ENCODE peak calls at places on chromosomes 3 and 15, in eight cellular contexts. A, R, V, F, P, Y, N and G are unnamed samples. For H3K4me1 and H3K9me3, the result is how much of the 10 kb centered on the place peaks cover.

GRCh38 chr15:100829457-100829856 is 50.2 kb upstream of the ALDH1A3 start:
- DNase-seq in A (no peak), R (no peak), V (no peak), F (no peak), P (no peak), Y (no peak), N (no peak), G (no peak)

GRCh38 chr3:159536876-159537275 is 451.8 kb upstream of the IL12A start:
- DNase-seq in A (no peak), R (no peak), V (no peak), F (no peak), P (no peak), Y (no peak), N (no peak), G (no peak)

GRCh38 chr3:48202691-48203090 is 14.5 kb upstream of the CDC25A start:
- DNase-seq in A (no peak), R (no peak), V (no peak), F (no peak), P (no peak), Y (no peak), N (no peak), G (no peak)

GRCh38 chr3:169104972-169105371 is 558.5 kb downstream of the MECOM start:
- DNase-seq in A (no peak), R (peak), V (peak), F (no peak), P (peak), Y (no peak), N (no peak), G (no peak)

GRCh38 chr15:31528846-31529245 is 202.2 kb downstream of the KLF13 start:
- DNase-seq in A (no peak), R (no peak), V (no peak), F (no peak), P (no peak), Y (no peak), N (no peak), G (no peak)

GRCh38 chr3:14235003-14235876 is 56.6 kb downstream of the LSM3 start:
- DNase-seq in A (peak), R (no peak), V (no peak), F (no peak), P (no peak), Y (no peak), N (no peak), G (no peak)

GRCh38 chr3:182393151-182393550 is 400.2 kb upstream of the ATP11B start:
- DNase-seq in A (no peak), R (no peak), V (no peak), F (no peak), P (no peak), Y (no peak), N (no peak), G (no peak)

GRCh38 chr3:185778821-185779220 is 46.0 kb downstream of the IGF2BP2 start:
- DNase-seq in A (no peak), R (no peak), V (no peak), F (no peak), P (no peak), Y (no peak), N (no peak), G (no peak)

GRCh38 chr3:139455855-139456254 is 20.5 kb downstream of the RBP2 start:
- DNase-seq in A (no peak), R (no peak), V (peak), F (no peak), P (peak), Y (peak), N (no peak), G (no peak)

GRCh38 chr15:101276501-101277037 is 716 bp downstream of the SELENOS start:
- DNase-seq in A (no peak), R (no peak), V (peak), F (no peak), P (peak), Y (no peak), N (no peak), G (no peak)

GRCh38 chr3:87350367-87351199 is 74.2 kb upstream of the POU1F1 start:
- DNase-seq in A (peak), R (peak), V (peak), F (no peak), P (peak), Y (peak), N (no peak), G (no peak)

GRCh38 chr15:33324609-33325008 is 13.8 kb downstream of the RYR3 start:
- DNase-seq in A (no peak), R (no peak), V (no peak), F (no peak), P (no peak), Y (no peak), N (no peak), G (no peak)

GRCh38 chr3:54232618-54233017 is 110.3 kb downstream of the CACNA2D3 start:
- DNase-seq in A (peak), R (no peak), V (no peak), F (no peak), P (no peak), Y (no peak), N (no peak), G (no peak)

GRCh38 chr15:70098461-70099166 is 897 bp upstream of the TLE3 start:
- DNase-seq in A (peak), R (peak), V (peak), F (peak), P (peak), Y (peak), N (no peak), G (peak)

GRCh38 chr15:74808073-74808839 is 4.4 kb upstream of the LMAN1L start:
- DNase-seq in A (peak), R (no peak), V (no peak), F (no peak), P (no peak), Y (no peak), N (no peak), G (no peak)

GRCh38 chr3:122773856-122774535 is 19.6 kb downstream of the HSPBAP1 start:
- DNase-seq in A (no peak), R (no peak), V (no peak), F (no peak), P (no peak), Y (no peak), N (no peak), G (no peak)

GRCh38 chr15:96398769-96399168 is 68.3 kb downstream of the NR2F2 start:
- DNase-seq in A (no peak), R (no peak), V (no peak), F (no peak), P (no peak), Y (no peak), N (no peak), G (no peak)

GRCh38 chr15:75696303-75696657 is 16.4 kb downstream of the CSPG4 start:
- DNase-seq in A (no peak), R (no peak), V (no peak), F (peak), P (no peak), Y (no peak), N (no peak), G (peak)

GRCh38 chr3:31225923-31226322 is 306.8 kb upstream of the STT3B start:
- DNase-seq in A (no peak), R (no peak), V (no peak), F (no peak), P (no peak), Y (no peak), N (no peak), G (no peak)

GRCh38 chr3:31227152-31227581 is 305.6 kb upstream of the STT3B start:
- DNase-seq in A (no peak), R (no peak), V (no peak), F (no peak), P (no peak), Y (no peak), N (no peak), G (no peak)

GRCh38 chr3:31226331-31226730 is 306.4 kb upstream of the STT3B start:
- DNase-seq in A (no peak), R (no peak), V (no peak), F (no peak), P (no peak), Y (no peak), N (no peak), G (no peak)

GRCh38 chr3:31223278-31223677 is 309.4 kb upstream of the STT3B start:
- DNase-seq in A (no peak), R (no peak), V (no peak), F (no peak), P (no peak), Y (no peak), N (no peak), G (no peak)

GRCh38 chr3:31224936-31225335 is 307.8 kb upstream of the STT3B start:
- DNase-seq in A (no peak), R (no peak), V (no peak), F (no peak), P (no peak), Y (no peak), N (no peak), G (no peak)
- H3K4me1 ChIP-seq in A (under half), R (under half), V (under half), F (under half), P (under half), Y (under half), N (under half), G (under half)

DNA sequence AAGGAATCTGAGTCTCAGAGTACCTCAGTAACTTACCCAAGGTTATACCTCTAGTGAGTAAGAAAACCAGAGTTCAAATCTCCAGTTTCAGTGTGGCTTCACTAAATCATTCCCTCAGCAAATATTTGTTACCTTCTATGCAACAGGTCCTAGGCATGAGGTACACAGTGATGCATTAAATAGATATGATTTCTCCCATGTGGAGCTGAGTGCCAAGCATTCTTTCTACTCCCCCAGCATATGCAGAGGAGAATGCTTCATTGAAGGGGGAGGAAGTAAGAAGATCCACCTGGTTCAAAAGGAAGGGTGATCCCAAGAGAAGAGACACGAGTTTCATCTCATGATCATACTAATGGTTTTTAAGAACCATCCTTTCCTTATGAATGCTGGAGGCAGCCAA is 6.8 kb upstream of the MTHFS start:
- DNase-seq in A (no peak), R (no peak), V (no peak), F (no peak), P (no peak), Y (no peak), N (no peak), G (no peak)
- H3K9me3 ChIP-seq in A (under half), R (under half), V (under half), F (under half), P (under half), Y (under half), N (under half), G (under half)

GRCh38 chr3:127173516-127174166 is 19.3 kb upstream of the PRR23E start:
- DNase-seq in A (no peak), R (no peak), V (no peak), F (no peak), P (no peak), Y (no peak), N (no peak), G (no peak)
- H3K27ac ChIP-seq in A (no peak), R (no peak), V (no peak), F (no peak), P (no peak), Y (no peak), N (no peak), G (no peak)

GRCh38 chr3:58025824-58026579 is 17.8 kb downstream of the FLNB start:
- DNase-seq in A (peak), R (no peak), V (peak), F (no peak), P (peak), Y (no peak), N (no peak), G (peak)
- H3K4me1 ChIP-seq in A (under half), R (under half), V (under half), F (under half), P (under half), Y (half or more), N (half or more), G (under half)

GRCh38 chr15:79914728-79915127 is 17.9 kb upstream of the MTHFS start:
- DNase-seq in A (no peak), R (no peak), V (no peak), F (no peak), P (no peak), Y (no peak), N (no peak), G (no peak)
- H3K9me3 ChIP-seq in A (under half), R (under half), V (under half), F (half or more), P (under half), Y (half or more), N (under half), G (under half)

DNA sequence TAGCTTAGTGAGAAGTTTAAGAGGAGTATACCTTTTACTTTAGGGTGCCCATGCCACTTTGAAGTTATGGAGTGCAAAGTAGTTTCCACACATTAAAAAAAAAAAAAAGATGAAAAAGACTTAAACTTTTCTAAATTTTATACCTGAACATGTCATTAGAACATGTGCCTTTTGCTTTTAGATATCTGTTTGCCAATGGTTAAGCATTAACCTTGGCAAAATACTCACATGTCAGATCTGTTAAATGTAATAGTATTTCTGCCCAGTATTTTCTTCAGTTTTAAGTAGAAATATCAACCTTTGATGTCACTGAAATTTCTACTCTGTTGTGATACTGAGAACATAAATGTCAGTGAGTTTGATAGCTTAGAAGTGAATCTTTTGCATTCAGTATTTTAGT is 12.2 kb downstream of the ZFAND6 start:
- DNase-seq in A (no peak), R (no peak), V (no peak), F (no peak), P (no peak), Y (no peak), N (no peak), G (no peak)
- H3K27ac ChIP-seq in A (no peak), R (no peak), V (no peak), F (no peak), P (peak), Y (peak), N (peak), G (no peak)

GRCh38 chr3:42094992-42095391 is 3.8 kb downstream of the TRAK1 start:
- DNase-seq in A (no peak), R (no peak), V (no peak), F (no peak), P (no peak), Y (no peak), N (no peak), G (no peak)
- H3K4me1 ChIP-seq in A (under half), R (under half), V (under half), F (half or more), P (half or more), Y (under half), N (under half), G (under half)